ENCODE peak calls at places on chromosomes 3 and 15, in seven cellular contexts. I, C, P, R, Y, G and W are unnamed samples.

GRCh38 chr15:65044724-65045481 is at the start of gene SLC51B:
- DNase-seq in Y (no peak), P (no peak), C (no peak), R (peak), G (no peak), I (no peak), W (no peak)

GRCh38 chr15:67524235-67524634 is 3.3 kb downstream of the C15orf61 start:
- DNase-seq in I (no peak), P (no peak), R (no peak), C (no peak), G (no peak), Y (no peak), W (no peak)

GRCh38 chr3:30871720-30872119 is 22.7 kb downstream of the GADL1 start:
- DNase-seq in C (no peak), I (no peak), R (no peak), P (no peak), G (no peak), Y (no peak), W (no peak)

GRCh38 chr15:58736244-58736643 is 13.3 kb downstream of the ADAM10 start:
- DNase-seq in Y (no peak), P (no peak), C (no peak), R (no peak), G (no peak), I (no peak), W (no peak)

GRCh38 chr3:11470031-11470853 is 173.5 kb downstream of the VGLL4 start:
- DNase-seq in R (no peak), Y (no peak), G (peak), C (no peak), I (no peak), P (no peak), W (peak)

GRCh38 chr3:67875858-67876257 is 221.4 kb upstream of the SUCLG2 start:
- DNase-seq in C (no peak), I (no peak), R (peak), Y (no peak), P (no peak), G (no peak), W (no peak)

GRCh38 chr15:78492841-78493240 is 14.5 kb upstream of the HYKK start:
- DNase-seq in P (no peak), G (no peak), C (no peak), R (no peak), I (peak), Y (no peak), W (no peak)

GRCh38 chr3:187968883-187969580 is 184.9 kb upstream of the LPP start:
- DNase-seq in I (peak), Y (no peak), P (no peak), G (peak), R (peak), C (no peak), W (no peak)

GRCh38 chr3:14175383-14176037 is 2.9 kb downstream of the XPC start:
- DNase-seq in P (no peak), Y (no peak), G (no peak), C (no peak), I (peak), R (peak), W (no peak)

GRCh38 chr3:85081191-85081895 is 122.6 kb downstream of the CADM2 start:
- DNase-seq in P (no peak), R (no peak), C (no peak), G (peak), I (peak), Y (no peak), W (peak)

GRCh38 chr3:150286390-150287147 is 121.5 kb upstream of the TSC22D2 start:
- DNase-seq in R (peak), P (peak), G (no peak), I (peak), C (no peak), Y (no peak), W (peak)

GRCh38 chr3:126916546-126916945 is 66.4 kb upstream of the PLXNA1 start:
- DNase-seq in R (no peak), G (no peak), C (no peak), I (no peak), P (no peak), Y (no peak), W (no peak)

GRCh38 chr3:142723968-142724681 is at the start of gene TRPC1:
- DNase-seq in G (peak), C (peak), P (peak), Y (peak), R (peak), I (peak), W (peak)

GRCh38 chr3:58667704-58668103 is 1.1 kb upstream of the FAM3D start:
- DNase-seq in C (no peak), G (no peak), R (no peak), I (no peak), Y (no peak), P (no peak), W (no peak)

GRCh38 chr15:48025118-48025517 is 95.7 kb upstream of the SLC24A5 start:
- DNase-seq in I (peak), P (no peak), G (no peak), Y (no peak), R (peak), C (no peak), W (peak)

GRCh38 chr3:46908294-46908985 is 30.9 kb downstream of the PTH1R start:
- DNase-seq in R (no peak), Y (no peak), P (no peak), I (peak), G (no peak), C (no peak), W (no peak)

GRCh38 chr3:187949093-187949820 is 204.0 kb upstream of the BCL6 start:
- DNase-seq in G (no peak), C (no peak), Y (no peak), R (no peak), P (no peak), I (no peak), W (no peak)

GRCh38 chr3:120113128-120114116 is 19.2 kb upstream of the GSK3B start:
- DNase-seq in Y (no peak), C (no peak), G (no peak), I (peak), P (no peak), R (peak), W (no peak)

GRCh38 chr15:65952425-65953053 is 83.2 kb downstream of the RAB11A start:
- DNase-seq in G (peak), I (peak), R (peak), C (peak), Y (peak), P (peak), W (peak)

GRCh38 chr3:161793194-161793825 is 296.7 kb downstream of the OTOL1 start:
- DNase-seq in Y (no peak), I (no peak), P (no peak), R (no peak), G (no peak), C (no peak), W (no peak)

GRCh38 chr3:135491478-135491877 is 474.1 kb upstream of the PPP2R3A start:
- DNase-seq in I (no peak), Y (no peak), P (peak), C (no peak), G (no peak), R (no peak), W (peak)

GRCh38 chr15:57708047-57708446 is 1.5 kb downstream of the POLR2M start:
- DNase-seq in C (no peak), I (peak), R (peak), P (no peak), Y (no peak), G (no peak), W (no peak)

GRCh38 chr3:43490640-43491185 is 131.1 kb downstream of the ANO10 start:
- DNase-seq in R (no peak), Y (no peak), P (no peak), G (no peak), I (no peak), C (no peak), W (no peak)

GRCh38 chr3:22748453-22748852 is 454.7 kb upstream of the UBE2E2 start:
- DNase-seq in P (no peak), C (no peak), G (no peak), Y (no peak), R (no peak), I (no peak), W (peak)

GRCh38 chr3:99630815-99631214 is 7.6 kb upstream of the COL8A1 start:
- DNase-seq in I (no peak), R (no peak), G (no peak), Y (no peak), P (no peak), C (no peak), W (no peak)

GRCh38 chr3:174618368-174618767 is 240.8 kb upstream of the NAALADL2 start:
- DNase-seq in I (no peak), C (no peak), G (no peak), Y (no peak), P (no peak), R (no peak), W (no peak)

GRCh38 chr3:135134293-135134692 is 339.2 kb downstream of the EPHB1 start:
- DNase-seq in Y (no peak), R (no peak), I (no peak), G (no peak), C (no peak), P (no peak), W (no peak)

GRCh38 chr3:33786565-33787327 is 11.7 kb upstream of the PDCD6IP start:
- DNase-seq in P (no peak), C (no peak), G (no peak), Y (no peak), I (no peak), R (no peak), W (peak)

GRCh38 chr3:195403244-195403643 is 39.6 kb downstream of the ACAP2 start:
- DNase-seq in C (no peak), G (no peak), R (no peak), Y (no peak), P (no peak), I (no peak), W (no peak)

GRCh38 chr3:161950318-161950717 is 453.7 kb downstream of the OTOL1 start:
- DNase-seq in C (no peak), I (no peak), G (no peak), R (no peak), Y (no peak), P (no peak), W (no peak)

GRCh38 chr3:152330565-152330964 is 61.8 kb downstream of the MBNL1 start:
- DNase-seq in P (no peak), C (no peak), G (no peak), R (no peak), Y (no peak), I (no peak), W (no peak)

GRCh38 chr15:50046159-50046558 is 72.9 kb downstream of the ATP8B4 start:
- DNase-seq in G (no peak), P (no peak), C (no peak), I (no peak), Y (no peak), R (no peak), W (no peak)

GRCh38 chr15:77817434-77817833 is 184.7 kb upstream of the LINGO1 start:
- DNase-seq in C (no peak), G (no peak), R (no peak), Y (no peak), I (no peak), P (no peak), W (no peak)

GRCh38 chr3:52190294-52190841 is 7.6 kb upstream of the ALAS1 start:
- DNase-seq in C (no peak), P (no peak), Y (no peak), I (peak), G (no peak), R (peak), W (no peak)

GRCh38 chr15:68192804-68193521 is 12.2 kb downstream of the CALML4 start:
- DNase-seq in I (no peak), G (no peak), C (no peak), R (no peak), P (no peak), Y (no peak), W (no peak)

GRCh38 chr3:179652467-179653105 is at the start of gene USP13:
- DNase-seq in G (peak), R (peak), C (peak), P (peak), Y (no peak), I (peak), W (peak)

GRCh38 chr3:187186801-187187421 is 10.4 kb upstream of the RTP1 start:
- DNase-seq in P (no peak), I (peak), Y (no peak), C (peak), R (peak), G (peak), W (peak)

GRCh38 chr3:195777975-195778374 is 33.8 kb downstream of the MUC4 start:
- DNase-seq in C (no peak), P (no peak), R (no peak), G (no peak), Y (no peak), I (no peak), W (no peak)

GRCh38 chr3:72080800-72081199 is 295.9 kb upstream of the PROK2 start:
- DNase-seq in Y (no peak), I (no peak), G (no peak), P (no peak), C (no peak), R (no peak), W (peak)
- H3K9ac ChIP-seq in Y (no peak), I (no peak), G (no peak), P (no peak), C (no peak), R (no peak), W (no peak)

GRCh38 chr15:75052972-75053747 is 29.8 kb downstream of the PPCDC start:
- DNase-seq in Y (no peak), P (no peak), C (no peak), I (no peak), R (no peak), G (no peak), W (no peak)

GRCh38 chr15:75053748-75054125 is 30.3 kb downstream of the PPCDC start:
- DNase-seq in C (no peak), P (no peak), G (no peak), I (no peak), Y (no peak), R (no peak), W (no peak)

GRCh38 chr15:75058127-75058905 is 34.9 kb downstream of the PPCDC start:
- DNase-seq in Y (no peak), R (no peak), C (no peak), I (peak), G (peak), P (no peak), W (peak)

GRCh38 chr15:75054172-75054897 is 30.9 kb downstream of the PPCDC start:
- DNase-seq in R (no peak), Y (no peak), P (no peak), C (no peak), G (no peak), I (no peak), W (no peak)

DNA sequence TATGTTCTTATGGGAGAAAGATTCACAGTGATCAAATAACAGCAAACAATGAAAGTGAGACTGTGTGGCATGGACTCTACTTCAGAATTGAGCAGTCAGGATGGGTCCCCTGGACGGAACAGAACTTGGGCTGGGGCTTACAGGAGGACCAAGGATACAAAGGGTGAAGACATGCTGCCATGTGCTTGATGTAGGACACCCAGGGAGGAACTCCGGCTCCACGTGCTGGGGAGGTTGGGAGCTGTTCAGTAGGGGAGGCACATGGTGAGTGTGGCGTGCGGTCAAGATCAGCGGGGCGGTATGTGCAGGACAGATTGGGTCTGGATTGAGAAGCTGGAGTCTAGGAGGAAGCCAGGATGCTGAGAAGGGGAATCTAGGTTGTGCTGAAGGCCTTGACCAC is 32.6 kb downstream of the PPCDC start:
- DNase-seq in I (no peak), P (no peak), R (no peak), Y (no peak), G (no peak), C (no peak), W (no peak)
- H3K18ac ChIP-seq in I (no peak), P (no peak), R (no peak), Y (peak), G (no peak), C (peak), W (no peak)

GRCh38 chr15:98729446-98730042 is 81.2 kb downstream of the IGF1R start:
- DNase-seq in R (peak), I (no peak), P (no peak), G (no peak), Y (no peak), C (no peak), W (no peak)
- H3K9ac ChIP-seq in R (peak), I (peak), P (no peak), G (no peak), Y (no peak), C (no peak), W (no peak)

GRCh38 chr3:177287231-177287630 is 89.9 kb upstream of the TBL1XR1 start:
- DNase-seq in I (no peak), R (no peak), P (no peak), C (no peak), Y (no peak), G (no peak), W (no peak)
- H3K18ac ChIP-seq in I (no peak), R (peak), P (no peak), C (no peak), Y (no peak), G (no peak), W (no peak)

GRCh38 chr3:39132096-39133092 is 21.0 kb downstream of the CSRNP1 start:
- DNase-seq in P (no peak), C (no peak), G (peak), Y (no peak), I (no peak), R (no peak), W (no peak)

GRCh38 chr3:39130026-39130425 is 22.5 kb downstream of the TTC21A start:
- DNase-seq in P (no peak), R (no peak), G (no peak), Y (no peak), I (no peak), C (no peak), W (no peak)

GRCh38 chr3:39133093-39133490 is 20.3 kb downstream of the CSRNP1 start:
- DNase-seq in R (no peak), P (no peak), I (no peak), G (peak), C (no peak), Y (no peak), W (no peak)

GRCh38 chr3:39128951-39129350 is 21.5 kb downstream of the TTC21A start:
- DNase-seq in Y (no peak), C (no peak), I (no peak), P (no peak), G (no peak), R (no peak), W (no peak)

GRCh38 chr3:39130693-39131265 is 22.6 kb downstream of the CSRNP1 start:
- DNase-seq in Y (no peak), I (no peak), R (no peak), C (no peak), P (no peak), G (no peak), W (no peak)
- H3K9ac ChIP-seq in Y (no peak), I (no peak), R (no peak), C (no peak), P (no peak), G (no peak), W (no peak)

GRCh38 chr15:63872759-63873510 is 39.2 kb upstream of the HERC1 start:
- DNase-seq in R (peak), C (no peak), G (peak), P (no peak), Y (no peak), I (peak), W (peak)
- H3K18ac ChIP-seq in R (no peak), C (no peak), G (peak), P (no peak), Y (no peak), I (no peak), W (no peak)

DNA sequence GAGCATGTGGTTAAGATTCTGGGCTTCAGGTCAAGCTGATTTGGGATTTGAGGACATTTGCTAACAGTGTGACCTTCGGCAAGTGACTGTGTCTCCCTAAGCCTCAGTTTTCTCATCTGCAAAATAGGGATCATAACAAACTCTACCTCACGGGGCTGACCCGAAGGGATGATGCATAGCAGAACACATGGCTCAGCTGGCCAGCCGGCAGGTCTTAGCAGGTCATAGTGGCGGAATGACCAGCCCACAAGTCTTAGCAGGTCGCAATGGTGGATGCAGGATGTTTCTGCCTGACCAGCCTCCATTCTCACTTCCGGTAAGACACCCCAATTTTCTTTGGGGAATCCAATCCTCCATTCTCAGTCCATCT is 63.3 kb downstream of the IQSEC1 start:
- DNase-seq in Y (no peak), P (no peak), C (no peak), G (no peak), I (no peak), R (no peak), W (no peak)
- H3K9ac ChIP-seq in Y (no peak), P (no peak), C (no peak), G (no peak), I (no peak), R (no peak), W (no peak)

DNA sequence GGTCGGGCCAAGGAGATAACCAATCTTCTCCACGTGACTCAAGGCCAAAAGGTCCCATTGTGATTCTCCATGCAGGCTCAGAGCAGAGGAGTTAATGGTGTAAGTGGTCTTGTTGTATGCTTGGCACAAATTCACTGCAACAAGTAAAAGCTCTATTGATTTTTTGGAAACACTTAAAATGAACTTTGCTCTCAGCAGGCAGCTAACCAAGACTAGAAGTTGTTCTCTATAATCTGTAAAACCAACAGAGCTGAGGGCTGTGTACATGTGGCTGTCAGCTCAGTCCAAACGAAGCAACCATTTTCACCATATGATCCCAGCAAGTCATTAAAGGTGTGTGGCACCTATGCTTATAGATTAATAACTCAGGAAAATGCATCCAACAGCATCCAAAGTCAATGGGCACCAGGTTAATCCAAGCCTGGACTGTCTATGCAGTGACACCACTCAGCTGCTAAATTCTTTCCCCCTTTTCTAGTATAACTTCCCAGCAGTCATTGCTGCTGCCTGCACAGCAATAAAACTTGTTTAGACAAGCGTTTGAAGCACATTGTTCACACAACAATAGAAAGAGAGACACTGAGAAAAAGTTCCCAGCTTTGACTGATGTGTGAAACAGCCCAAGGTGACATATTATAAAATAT is 603.8 kb upstream of the ADAMTS9 start:
- DNase-seq in P (no peak), I (no peak), R (no peak), C (no peak), Y (no peak), G (no peak), W (no peak)
- H3K18ac ChIP-seq in P (no peak), I (no peak), R (no peak), C (no peak), Y (no peak), G (no peak), W (no peak)